ENCODE peak calls at places on chromosomes 5 and 9, in ten cellular contexts. T is stimulated activated CD8-positive, alpha-beta memory T cell treated with anti-CD3 and anti-CD28 coated beads, Interleukin-7, amount 100 ng/mL, for 4 hours; B is CD8-positive, alpha-beta memory T cell; M is NCI-H1105 treated with DMSO at 0.1 percent for 48 hours; W is psoas muscle; K is T-helper 2 cell; O is NCI-H2227 treated with DMSO at 0.1 percent for 48 hours; Q is CD4-positive, alpha-beta memory T cell; L is neural crest cell; G is NT2/D1. S is an unnamed sample.

GRCh38 chr5:74954919-74955318 is 88.7 kb upstream of the FAM169A start:
- DNase-seq in W (no peak), T (no peak), L (no peak), M (no peak), G (no peak), K (no peak), O (no peak), Q (no peak), B (no peak), S (no peak)

GRCh38 chr5:73233461-73234151 is 60.6 kb downstream of the TMEM174 start:
- DNase-seq in T (no peak), K (peak; percentile 7), G (no peak), L (no peak), Q (peak; percentile 7), M (no peak), W (peak; percentile 51), B (no peak), O (peak; percentile 2), S (no peak)

GRCh38 chr9:138053996-138054752 is 176.6 kb downstream of the CACNA1B start:
- DNase-seq in M (no peak), W (no peak), G (no peak), O (no peak), L (no peak), K (no peak), T (no peak), Q (no peak), B (no peak), S (no peak)

GRCh38 chr5:173302546-173303155 is 25.6 kb downstream of the STC2 start:
- DNase-seq in Q (no peak), B (no peak), O (no peak), K (no peak), M (no peak), W (no peak), L (no peak), T (no peak), G (no peak), S (no peak)

GRCh38 chr9:132973713-132974112 is 4.8 kb upstream of the GFI1B start:
- DNase-seq in L (no peak), M (no peak), W (no peak), Q (no peak), B (no peak), G (no peak), O (no peak), T (no peak), K (no peak), S (no peak)

GRCh38 chr9:130287736-130288135 is 22.2 kb downstream of the HMCN2 start:
- DNase-seq in O (no peak), L (no peak), K (no peak), B (no peak), W (no peak), T (no peak), G (no peak), Q (no peak), M (peak; percentile 83), S (peak; percentile 87)

GRCh38 chr5:124555179-124555578 is 191.3 kb downstream of the ZNF608 start:
- DNase-seq in B (no peak), K (no peak), W (no peak), T (no peak), Q (no peak), L (no peak), G (no peak), O (no peak), M (no peak), S (no peak)

GRCh38 chr9:136657975-136658848 is 4.5 kb upstream of the EGFL7 start:
- DNase-seq in O (no peak), L (no peak), G (no peak), K (no peak), B (no peak), Q (no peak), W (no peak), T (no peak), M (no peak), S (no peak)

GRCh38 chr9:81150016-81150625 is 539.2 kb downstream of the TLE1 start:
- DNase-seq in Q (no peak), K (no peak), B (no peak), M (peak; percentile 93), L (no peak), O (no peak), G (no peak), W (no peak), T (no peak), S (no peak)

GRCh38 chr5:59656351-59657254 is 236.9 kb downstream of the PDE4D start:
- DNase-seq in Q (no peak), B (no peak), M (no peak), K (no peak), L (no peak), T (no peak), G (no peak), O (no peak), W (no peak), S (no peak)

GRCh38 chr5:122089614-122090013 is 11.6 kb upstream of the LOX start:
- DNase-seq in L (no peak), M (no peak), G (no peak), K (no peak), O (no peak), B (no peak), T (no peak), W (no peak), Q (no peak), S (no peak)

S was measured in NCI-H2171.